ENCODE peak calls at places on chromosomes 3 and 15, in ten cellular contexts. B, M, G, I, T, F, U, E, C and V are unnamed samples.

GRCh38 chr15:91271565-91272153 is 171.6 kb downstream of the SV2B start:
- DNase-seq in B (no peak), M (peak), G (no peak), I (peak), T (peak), F (peak), U (peak), E (peak), C (peak), V (peak)

GRCh38 chr15:95996494-95996893 is 334.0 kb upstream of the NR2F2 start:
- DNase-seq in B (no peak), M (peak), G (no peak), I (peak), T (no peak), F (no peak), U (no peak), E (no peak), C (no peak), V (no peak)

GRCh38 chr3:85330071-85330470 is 371.3 kb downstream of the CADM2 start:
- DNase-seq in B (no peak), M (no peak), G (no peak), I (no peak), T (no peak), F (no peak), U (no peak), E (no peak), C (no peak), V (no peak)

GRCh38 chr15:49843725-49844124 is 222.9 kb downstream of the DTWD1 start:
- DNase-seq in B (no peak), M (no peak), G (no peak), I (no peak), T (no peak), F (no peak), U (no peak), E (no peak), C (no peak), V (no peak)

GRCh38 chr3:17014286-17014685 is 129.5 kb downstream of the PLCL2 start:
- DNase-seq in B (no peak), M (no peak), G (no peak), I (no peak), T (no peak), F (no peak), U (no peak), E (no peak), C (no peak), V (peak)

GRCh38 chr3:165814380-165814779 is 22.8 kb downstream of the BCHE start:
- DNase-seq in B (no peak), M (no peak), G (no peak), I (no peak), T (peak), F (no peak), U (no peak), E (no peak), C (no peak), V (no peak)

GRCh38 chr15:80999623-81000036 is 1.1 kb upstream of the TLNRD1 start:
- DNase-seq in B (no peak), M (no peak), G (no peak), I (no peak), T (no peak), F (no peak), U (no peak), E (no peak), C (peak), V (no peak)

GRCh38 chr3:45082139-45082538 is 56.0 kb downstream of the CLEC3B start:
- DNase-seq in B (no peak), M (no peak), G (no peak), I (peak), T (peak), F (no peak), U (no peak), E (peak), C (no peak), V (no peak)

GRCh38 chr3:150370129-150370602 is 37.9 kb upstream of the TSC22D2 start:
- DNase-seq in B (no peak), M (peak), G (peak), I (peak), T (peak), F (peak), U (peak), E (peak), C (peak), V (peak)

GRCh38 chr3:156371683-156372082 is 183.2 kb downstream of the SSR3 start:
- DNase-seq in B (no peak), M (no peak), G (no peak), I (no peak), T (no peak), F (no peak), U (no peak), E (no peak), C (no peak), V (no peak)

GRCh38 chr15:37108725-37109124 is 8.4 kb upstream of the MEIS2 start:
- DNase-seq in B (no peak), M (no peak), G (no peak), I (no peak), T (no peak), F (no peak), U (no peak), E (no peak), C (no peak), V (no peak)

GRCh38 chr15:37107754-37108724 is 7.7 kb upstream of the MEIS2 start:
- DNase-seq in B (no peak), M (no peak), G (no peak), I (no peak), T (peak), F (no peak), U (no peak), E (no peak), C (no peak), V (no peak)

GRCh38 chr15:37106490-37107001 is 6.2 kb upstream of the MEIS2 start:
- DNase-seq in B (no peak), M (no peak), G (no peak), I (peak), T (peak), F (no peak), U (peak), E (no peak), C (no peak), V (no peak)

GRCh38 chr15:37105795-37106333 is 5.5 kb upstream of the MEIS2 start:
- DNase-seq in B (no peak), M (no peak), G (no peak), I (no peak), T (peak), F (no peak), U (no peak), E (no peak), C (no peak), V (no peak)

DNA sequence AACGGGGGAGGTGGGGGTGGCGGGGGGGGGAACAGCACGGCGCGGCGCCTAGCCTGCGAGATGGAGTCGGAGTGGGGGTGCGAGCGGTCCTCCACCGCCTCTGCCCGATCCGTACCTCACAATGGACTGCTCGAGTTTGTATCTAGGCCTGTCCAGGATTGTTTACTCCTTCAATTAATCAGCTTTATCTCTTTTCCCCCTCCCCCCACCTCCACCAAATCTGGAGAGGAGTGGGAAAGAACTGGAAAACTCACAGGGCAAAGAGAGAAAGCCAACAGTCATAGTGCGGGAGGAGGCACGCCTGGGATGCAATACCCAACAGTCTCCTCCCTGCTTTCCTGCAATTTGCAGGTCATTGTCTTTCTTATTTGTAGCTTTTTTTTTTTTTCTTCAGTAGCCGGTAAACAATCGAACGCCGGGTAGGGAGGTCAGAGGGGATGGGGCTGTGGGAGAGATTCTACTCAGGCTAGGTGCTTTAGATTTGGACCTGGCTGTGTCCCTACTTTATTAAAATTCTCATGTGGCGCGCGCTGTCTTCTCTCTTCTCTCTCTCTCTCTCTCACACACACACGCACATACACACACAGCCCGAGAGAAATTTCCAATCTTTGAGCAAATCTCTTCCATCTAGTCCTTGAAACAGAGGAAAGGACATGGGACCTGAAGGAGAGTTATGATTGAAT is 6.9 kb upstream of the MEIS2 start:
- DNase-seq in B (no peak), M (no peak), G (no peak), I (no peak), T (peak), F (no peak), U (no peak), E (no peak), C (no peak), V (no peak)
- H3K4me3 ChIP-seq in B (no peak), M (no peak), G (no peak), I (no peak), T (peak), F (no peak), U (no peak), E (no peak), C (no peak), V (peak)

DNA sequence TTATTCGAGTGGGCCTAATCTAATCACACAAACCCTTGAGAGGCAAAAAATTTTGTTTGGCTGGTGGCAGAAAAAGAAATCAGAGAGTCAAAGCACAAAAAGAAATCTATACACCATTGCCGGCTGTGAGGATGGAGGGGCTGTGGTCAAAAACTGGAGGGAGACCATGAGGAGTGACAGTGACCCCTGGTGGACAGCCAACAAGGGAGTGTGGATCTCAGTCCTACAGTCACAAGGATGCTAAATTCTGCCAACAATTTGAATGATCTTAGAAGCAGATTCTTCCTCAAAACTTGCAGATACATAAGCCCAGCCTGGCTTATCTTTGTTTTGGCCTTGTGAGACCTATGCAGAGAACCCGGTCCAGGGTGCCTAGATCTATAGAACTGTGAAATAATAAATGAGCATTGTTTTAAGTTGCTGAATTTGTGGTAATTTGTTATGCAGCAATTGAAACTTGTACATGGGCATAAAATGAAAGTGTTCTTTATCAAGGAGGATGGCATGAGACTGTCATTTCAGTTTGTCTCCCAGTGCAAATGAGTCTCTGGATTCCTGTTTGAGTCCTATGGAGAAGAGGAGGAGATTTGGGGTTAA is 103.0 kb upstream of the ARHGEF26 start:
- DNase-seq in B (no peak), M (no peak), G (no peak), I (peak), T (peak), F (no peak), U (peak), E (peak), C (peak), V (no peak)
- TF ChIP-seq CTCF in B (no peak), M (peak), G (peak), I (peak), T (peak), F (no peak), U (peak), E (peak), C (peak), V (peak)

GRCh38 chr15:47806008-47806407 is 88.7 kb downstream of the SEMA6D start:
- DNase-seq in B (no peak), M (no peak), G (no peak), I (no peak), T (no peak), F (no peak), U (no peak), E (no peak), C (no peak), V (no peak)
- H3K4me3 ChIP-seq in B (no peak), M (no peak), G (no peak), I (no peak), T (no peak), F (no peak), U (no peak), E (no peak), C (no peak), V (no peak)

GRCh38 chr3:160134964-160135363 is 90.3 kb upstream of the C3orf80 start:
- DNase-seq in B (no peak), M (peak), G (peak), I (peak), T (peak), F (no peak), U (no peak), E (peak), C (no peak), V (no peak)

GRCh38 chr3:160134454-160134853 is 90.8 kb upstream of the C3orf80 start:
- DNase-seq in B (no peak), M (no peak), G (no peak), I (no peak), T (no peak), F (no peak), U (no peak), E (no peak), C (peak), V (no peak)

GRCh38 chr3:160135850-160136249 is 89.4 kb upstream of the C3orf80 start:
- DNase-seq in B (no peak), M (no peak), G (no peak), I (no peak), T (no peak), F (no peak), U (no peak), E (no peak), C (no peak), V (no peak)

GRCh38 chr3:160132226-160132625 is 93.0 kb upstream of the C3orf80 start:
- DNase-seq in B (no peak), M (no peak), G (no peak), I (no peak), T (no peak), F (no peak), U (no peak), E (peak), C (no peak), V (no peak)

DNA sequence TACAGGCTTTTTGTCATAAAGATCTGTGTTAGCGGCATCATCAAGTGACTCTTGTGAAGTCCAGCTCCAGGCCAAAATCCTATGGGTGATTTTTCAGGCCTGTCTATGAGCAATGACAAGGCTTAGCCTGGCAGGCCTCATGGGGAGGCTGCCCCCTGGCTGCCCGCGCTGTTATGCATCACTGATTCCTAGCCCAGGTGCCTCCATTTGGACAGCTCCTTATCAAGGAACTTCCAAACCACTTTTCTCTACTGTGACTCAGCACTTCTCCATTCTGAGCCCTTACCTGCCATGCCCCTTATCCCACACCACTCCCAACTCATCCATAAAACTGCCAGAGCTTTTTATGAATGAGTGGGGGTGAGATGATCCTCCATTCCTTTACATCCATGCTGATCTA is 91.5 kb upstream of the C3orf80 start:
- DNase-seq in B (no peak), M (peak), G (no peak), I (peak), T (no peak), F (no peak), U (no peak), E (no peak), C (peak), V (no peak)
- TF ChIP-seq CTCF in B (no peak), M (peak), G (peak), I (peak), T (peak), F (no peak), U (peak), E (no peak), C (no peak), V (peak)

DNA sequence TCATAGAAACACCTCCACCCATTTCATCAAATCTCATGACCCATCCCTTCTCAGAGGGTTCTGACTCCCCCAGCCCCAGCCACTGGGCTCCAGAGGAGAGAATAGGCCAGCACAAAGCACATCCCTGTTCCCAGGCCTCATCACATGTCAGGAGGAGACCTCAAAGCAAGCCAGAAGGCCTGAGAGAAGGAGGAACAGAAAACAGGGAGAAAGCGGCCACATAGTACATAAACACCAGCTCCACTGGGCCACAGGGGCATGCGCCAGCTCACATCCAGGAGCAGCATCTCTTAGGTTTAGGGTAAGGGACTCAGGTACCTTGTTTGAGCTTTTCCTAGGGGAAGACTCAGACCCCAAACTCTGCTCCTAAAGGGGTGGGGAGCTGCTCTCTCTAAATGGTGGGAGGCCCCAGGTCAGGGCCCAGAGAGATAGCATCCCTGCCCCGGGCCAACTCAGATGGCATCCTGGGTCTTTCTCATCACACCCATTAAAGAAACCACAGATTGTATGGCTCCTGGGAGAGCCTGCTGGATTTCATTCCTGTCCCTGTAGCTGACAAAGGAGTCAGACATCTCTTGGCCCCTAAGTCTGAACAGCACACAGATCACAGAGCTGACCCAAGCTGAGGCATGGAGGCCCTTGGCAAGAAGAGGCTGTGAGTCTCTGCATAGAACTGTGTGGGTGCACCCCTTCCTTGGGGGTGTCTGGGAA is 2.5 kb downstream of the SHF start:
- DNase-seq in B (no peak), M (no peak), G (no peak), I (no peak), T (no peak), F (no peak), U (no peak), E (no peak), C (no peak), V (no peak)
- H3K4me3 ChIP-seq in B (no peak), M (no peak), G (no peak), I (no peak), T (no peak), F (no peak), U (no peak), E (no peak), C (no peak), V (no peak)

DNA sequence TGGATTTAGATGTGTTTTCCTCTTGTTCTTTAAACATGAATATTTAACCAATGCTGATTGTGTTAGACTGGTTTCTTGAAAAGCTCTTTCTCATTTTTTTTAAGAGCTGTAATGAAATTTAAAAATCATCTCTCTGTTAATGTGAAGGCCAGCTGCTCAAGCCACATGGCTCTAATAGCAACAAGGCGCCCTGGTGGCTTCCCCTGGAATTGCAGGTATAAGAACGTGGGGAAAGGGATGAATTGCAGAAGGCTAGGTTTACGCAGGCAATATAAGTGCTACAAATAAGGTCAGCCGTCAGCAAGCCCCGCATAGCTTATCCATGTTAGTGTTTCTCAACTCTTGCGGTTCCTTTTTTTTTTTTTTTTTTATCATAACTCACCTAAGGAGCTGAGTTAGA is 108.5 kb downstream of the SAMMSON start:
- DNase-seq in B (no peak), M (no peak), G (no peak), I (no peak), T (peak), F (no peak), U (peak), E (no peak), C (no peak), V (no peak)
- TF ChIP-seq CTCF in B (no peak), M (peak), G (peak), I (peak), T (peak), F (no peak), U (peak), E (peak), C (peak), V (peak)

DNA sequence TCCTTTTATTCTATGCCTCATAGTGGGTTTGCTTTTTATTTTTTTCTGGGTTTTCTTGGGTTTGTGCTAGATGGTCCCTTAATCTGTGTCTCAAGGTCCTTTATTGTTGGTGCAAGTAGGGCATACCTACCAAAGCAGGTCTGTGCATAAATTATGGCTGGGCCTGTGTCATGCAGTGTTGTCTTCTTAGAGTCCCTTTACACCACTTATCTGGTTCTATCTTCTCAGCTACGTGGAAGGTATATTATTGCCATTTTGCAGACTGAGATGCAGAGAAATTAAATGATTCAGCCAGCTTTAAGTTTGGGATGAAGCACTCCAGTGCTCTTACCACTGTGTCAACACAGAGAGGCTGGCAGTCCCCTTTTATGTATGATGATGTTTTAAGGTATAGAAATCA is 293.5 kb upstream of the SOX2 start:
- DNase-seq in B (no peak), M (no peak), G (no peak), I (no peak), T (no peak), F (no peak), U (no peak), E (no peak), C (no peak), V (no peak)
- H3K4me3 ChIP-seq in B (no peak), M (no peak), G (no peak), I (no peak), T (no peak), F (no peak), U (no peak), E (no peak), C (no peak), V (no peak)

GRCh38 chr3:152089528-152089927 is 179.2 kb upstream of the MBNL1 start:
- DNase-seq in B (no peak), M (no peak), G (no peak), I (no peak), T (no peak), F (no peak), U (no peak), E (no peak), C (no peak), V (no peak)

GRCh38 chr3:152083058-152083457 is 185.7 kb upstream of the MBNL1 start:
- DNase-seq in B (no peak), M (no peak), G (no peak), I (no peak), T (no peak), F (no peak), U (no peak), E (no peak), C (no peak), V (no peak)

GRCh38 chr3:152079980-152080379 is 188.7 kb upstream of the MBNL1 start:
- DNase-seq in B (no peak), M (no peak), G (no peak), I (no peak), T (no peak), F (no peak), U (no peak), E (no peak), C (no peak), V (no peak)

GRCh38 chr3:152087153-152087552 is 181.6 kb upstream of the MBNL1 start:
- DNase-seq in B (no peak), M (no peak), G (no peak), I (no peak), T (no peak), F (no peak), U (no peak), E (no peak), C (no peak), V (no peak)

GRCh38 chr3:152084441-152084840 is 184.3 kb upstream of the MBNL1 start:
- DNase-seq in B (no peak), M (no peak), G (no peak), I (no peak), T (no peak), F (no peak), U (no peak), E (peak), C (no peak), V (no peak)
- TF ChIP-seq CTCF in B (no peak), M (no peak), G (no peak), I (no peak), T (no peak), F (no peak), U (no peak), E (no peak), C (no peak), V (no peak)